ENCODE peak calls at places on chromosome 10, in four cellular contexts. O is AG09319, P is NCI-H1092 treated with DMSO at 0.1 percent for 48 hours, Y is cardiac muscle cell. G is an unnamed sample.

GRCh38 chr10:20658158-20658557 is 239.0 kb downstream of the NEBL start:
- DNase-seq in O (no peak), P (no peak), Y (no peak), G (no peak)

GRCh38 chr10:103724771-103725170 is 130.6 kb downstream of the SH3PXD2A start:
- DNase-seq in O (no peak), P (no peak), Y (no peak), G (no peak)

GRCh38 chr10:18312385-18313145 is 172.3 kb downstream of the CACNB2 start:
- DNase-seq in O (no peak), P (peak), Y (peak), G (no peak)

GRCh38 chr10:122392835-122393234 is 18.3 kb downstream of the PLEKHA1 start:
- DNase-seq in O (no peak), P (no peak), Y (no peak), G (no peak)

GRCh38 chr10:784759-785538 is 95.5 kb upstream of the DIP2C start:
- DNase-seq in O (peak), P (peak), Y (peak), G (peak)

GRCh38 chr10:80204801-80205477 is 398 bp downstream of the ANXA11 start:
- DNase-seq in O (no peak), P (no peak), Y (peak), G (no peak)

GRCh38 chr10:60427709-60428386 is 38.2 kb upstream of the ANK3 start:
- DNase-seq in O (no peak), P (no peak), Y (no peak), G (no peak)

GRCh38 chr10:70106958-70107791 is 25.4 kb downstream of the AIFM2 start:
- DNase-seq in O (no peak), P (no peak), Y (peak), G (no peak)

GRCh38 chr10:103493362-103493871 is at the start of gene NEURL1:
- DNase-seq in O (no peak), P (no peak), Y (peak), G (no peak)

GRCh38 chr10:90286406-90286805 is 571.4 kb downstream of the HTR7 start:
- DNase-seq in O (no peak), P (no peak), Y (no peak), G (no peak)

GRCh38 chr10:119421887-119422684 is 120.4 kb downstream of the RGS10 start:
- DNase-seq in O (no peak), P (no peak), Y (no peak), G (no peak)

GRCh38 chr10:102435529-102436233 is 3.3 kb upstream of the CUEDC2 start:
- DNase-seq in O (no peak), P (no peak), Y (no peak), G (no peak)

GRCh38 chr10:30459283-30459682 is 25.3 kb downstream of the MAP3K8 start:
- DNase-seq in O (no peak), P (no peak), Y (no peak), G (no peak)

GRCh38 chr10:80459047-80459865 is 5.1 kb downstream of the TSPAN14 start:
- DNase-seq in O (peak), P (no peak), Y (no peak), G (no peak)

GRCh38 chr10:81021428-81022129 is 483.9 kb downstream of the SH2D4B start:
- DNase-seq in O (no peak), P (no peak), Y (no peak), G (no peak)

G was measured in amniotic stem cell.